ENCODE peak calls at places on chromosomes 4 and X, in four cellular contexts. One of them, this sample, is unnamed.

GRCh38 chrX:65690057-65690855 is 22.8 kb downstream of the MSN start:
- DNase-seq in PC-3: peak
- DNase-seq in fibroblast of lung: peak
- DNase-seq in mammary epithelial cell: peak
- DNase-seq in this sample: no peak

GRCh38 chr4:73593631-73594241 is 26.5 kb downstream of the RASSF6 start:
- DNase-seq in PC-3: peak
- DNase-seq in fibroblast of lung: peak
- DNase-seq in mammary epithelial cell: no peak
- DNase-seq in this sample: peak

GRCh38 chr4:8290701-8290970 is 21.1 kb downstream of the HTRA3 start:
- DNase-seq in PC-3: no peak
- DNase-seq in fibroblast of lung: no peak
- DNase-seq in mammary epithelial cell: no peak
- DNase-seq in this sample: no peak

GRCh38 chrX:120560405-120560841 is 339 bp downstream of the CUL4B start:
- DNase-seq in PC-3: peak
- DNase-seq in fibroblast of lung: peak
- DNase-seq in mammary epithelial cell: peak
- DNase-seq in this sample: peak

GRCh38 chrX:150085881-150086280 is 147.6 kb upstream of the EOLA2 start:
- DNase-seq in PC-3: peak
- DNase-seq in fibroblast of lung: peak
- DNase-seq in mammary epithelial cell: peak
- DNase-seq in this sample: no peak

GRCh38 chr4:137961051-137961438 is 281.1 kb downstream of the SLC7A11 start:
- DNase-seq in PC-3: peak
- DNase-seq in fibroblast of lung: peak
- DNase-seq in mammary epithelial cell: peak
- DNase-seq in this sample: peak

GRCh38 chr4:27276322-27277073 is 415.9 kb downstream of the STIM2 start:
- DNase-seq in PC-3: peak
- DNase-seq in fibroblast of lung: no peak
- DNase-seq in mammary epithelial cell: no peak
- DNase-seq in this sample: peak

GRCh38 chr4:74410741-74411140 is 34.2 kb upstream of the AREG start:
- DNase-seq in PC-3: no peak
- DNase-seq in fibroblast of lung: no peak
- DNase-seq in mammary epithelial cell: no peak
- DNase-seq in this sample: no peak

GRCh38 chr4:113756005-113756410 is 5.5 kb downstream of the CAMK2D start:
- DNase-seq in PC-3: peak
- DNase-seq in fibroblast of lung: peak
- DNase-seq in mammary epithelial cell: peak
- DNase-seq in this sample: no peak

GRCh38 chr4:185469539-185470154 is 1.9 kb downstream of the CCDC110 start:
- DNase-seq in PC-3: no peak
- DNase-seq in fibroblast of lung: no peak
- DNase-seq in mammary epithelial cell: no peak
- DNase-seq in this sample: no peak

GRCh38 chr4:143186634-143187033 is 1.9 kb downstream of the USP38 start:
- DNase-seq in PC-3: peak
- DNase-seq in fibroblast of lung: peak
- DNase-seq in mammary epithelial cell: peak
- DNase-seq in this sample: peak

GRCh38 chrX:22652596-22652995 is 347.2 kb upstream of the DDX53 start:
- DNase-seq in PC-3: peak
- DNase-seq in fibroblast of lung: peak
- DNase-seq in mammary epithelial cell: no peak
- DNase-seq in this sample: peak

GRCh38 chr4:183798249-183798920 is 106.7 kb upstream of the STOX2 start:
- DNase-seq in PC-3: no peak
- DNase-seq in fibroblast of lung: no peak
- DNase-seq in mammary epithelial cell: peak
- DNase-seq in this sample: peak
- TF ChIP-seq EZH2 in PC-3: no peak
- TF ChIP-seq EZH2 in fibroblast of lung: peak
- TF ChIP-seq EZH2 in mammary epithelial cell: no peak
- TF ChIP-seq EZH2 in this sample: no peak

GRCh38 chr4:3462790-3463415 is at the start of gene DOK7:
- DNase-seq in PC-3: no peak
- DNase-seq in fibroblast of lung: no peak
- DNase-seq in mammary epithelial cell: no peak
- DNase-seq in this sample: peak
- TF ChIP-seq EZH2 in PC-3: no peak
- TF ChIP-seq EZH2 in fibroblast of lung: no peak
- TF ChIP-seq EZH2 in mammary epithelial cell: no peak
- TF ChIP-seq EZH2 in this sample: no peak

DNA sequence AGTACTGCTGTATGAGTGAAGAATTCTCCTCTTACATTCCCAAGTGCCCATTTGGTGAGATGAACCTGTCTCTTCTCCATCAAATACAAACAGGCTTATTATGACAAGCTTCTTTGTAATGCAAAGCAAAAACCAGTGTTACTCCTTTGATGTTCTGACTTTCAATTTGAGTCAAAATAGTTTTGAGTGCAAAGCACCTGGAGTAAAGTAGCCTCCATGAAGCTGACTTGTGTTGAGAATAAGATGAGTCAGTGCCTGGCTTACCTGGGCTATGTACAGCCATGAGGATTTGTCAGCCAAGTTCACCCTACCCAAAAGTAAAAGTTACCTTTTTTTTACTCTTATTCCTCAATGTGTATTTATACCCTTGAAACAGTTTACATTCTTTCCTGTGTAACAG is 132.5 kb upstream of the FMR1 start:
- DNase-seq in PC-3: no peak
- DNase-seq in fibroblast of lung: no peak
- DNase-seq in mammary epithelial cell: no peak
- DNase-seq in this sample: no peak
- TF ChIP-seq EZH2 in PC-3: no peak
- TF ChIP-seq EZH2 in fibroblast of lung: no peak
- TF ChIP-seq EZH2 in mammary epithelial cell: no peak
- TF ChIP-seq EZH2 in this sample: no peak

DNA sequence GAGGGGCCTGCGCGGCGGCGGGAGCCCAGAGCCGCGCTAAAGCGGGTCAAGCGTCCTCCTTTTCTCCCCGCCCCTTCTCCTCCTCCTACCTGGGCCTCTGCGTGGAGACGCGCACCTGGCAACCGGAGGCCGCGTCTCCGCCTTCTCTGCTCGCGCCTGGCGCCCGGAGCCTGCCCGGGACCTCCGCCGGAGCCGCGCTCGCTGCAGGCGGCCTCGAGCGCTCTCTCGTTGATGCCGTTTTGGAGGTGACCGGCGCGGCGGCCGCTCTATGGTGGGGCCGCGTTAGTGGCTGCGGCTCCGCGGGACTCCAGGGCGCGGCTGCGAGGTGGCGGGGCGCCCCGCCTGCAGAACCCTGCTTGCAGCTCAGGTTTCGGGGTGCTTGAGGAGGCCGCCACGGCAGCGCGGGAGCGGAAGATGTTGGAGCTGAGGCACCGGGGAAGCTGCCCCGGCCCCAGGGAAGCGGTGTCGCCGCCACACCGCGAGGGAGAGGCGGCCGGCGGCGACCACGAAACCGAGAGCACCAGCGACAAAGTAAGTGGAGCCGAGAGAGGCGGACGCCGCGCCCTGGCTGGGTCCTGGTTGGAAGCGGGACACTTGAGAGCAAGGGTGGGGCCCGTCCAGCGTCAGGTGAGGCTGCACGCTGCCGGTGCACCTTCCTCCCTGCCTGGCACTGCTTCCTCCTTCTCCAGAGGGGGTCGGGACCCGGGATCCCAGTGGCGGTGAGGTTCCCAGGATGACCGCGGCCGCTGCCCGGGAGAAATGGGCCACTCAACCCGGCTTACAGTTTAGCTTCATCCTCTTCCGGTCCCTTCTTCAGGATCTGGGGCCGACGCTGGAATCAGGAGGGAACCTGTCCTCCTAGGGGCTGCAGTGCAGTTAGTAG is at the start of gene CDS1:
- DNase-seq in PC-3: peak
- DNase-seq in fibroblast of lung: no peak
- DNase-seq in mammary epithelial cell: peak
- DNase-seq in this sample: peak
- TF ChIP-seq EZH2 in PC-3: no peak
- TF ChIP-seq EZH2 in fibroblast of lung: peak
- TF ChIP-seq EZH2 in mammary epithelial cell: no peak
- TF ChIP-seq EZH2 in this sample: no peak

GRCh38 chr4:13543648-13544555 is at the start of gene NKX3-2:
- DNase-seq in PC-3: peak
- DNase-seq in fibroblast of lung: no peak
- DNase-seq in mammary epithelial cell: peak
- DNase-seq in this sample: peak
- TF ChIP-seq EZH2 in PC-3: no peak
- TF ChIP-seq EZH2 in fibroblast of lung: peak
- TF ChIP-seq EZH2 in mammary epithelial cell: no peak
- TF ChIP-seq EZH2 in this sample: peak